ENCODE peak calls at places on chromosomes 7 and 10, in nine cellular contexts. One of them, this sample, is unnamed.

GRCh38 chr7:78039791-78040776 is 241.5 kb downstream of the PHTF2 start:
- DNase-seq in psoas muscle: peak; percentile 23
- DNase-seq in stimulated activated CD4-positive, alpha-beta T cell treated with anti-CD3 and anti-CD28 coated beads, Interleukin-15, amount 100 ng/mL, for 1 hour: peak; percentile 26
- DNase-seq in HTR-8/SVneo: no peak
- DNase-seq in heart left ventricle: peak; percentile 33
- DNase-seq in neural crest cell: no peak
- DNase-seq in GM23338: peak; percentile 83
- DNase-seq in mammary epithelial cell: no peak
- DNase-seq in germinal center: peak; percentile 59
- DNase-seq in this sample: peak; percentile 47

GRCh38 chr10:131812012-131812403 is 88.8 kb upstream of the PPP2R2D start:
- DNase-seq in heart left ventricle: no peak
- DNase-seq in psoas muscle: no peak
- DNase-seq in GM23338: no peak
- DNase-seq in HTR-8/SVneo: no peak
- DNase-seq in germinal center: no peak
- DNase-seq in neural crest cell: no peak
- DNase-seq in stimulated activated CD4-positive, alpha-beta T cell treated with anti-CD3 and anti-CD28 coated beads, Interleukin-15, amount 100 ng/mL, for 1 hour: no peak
- DNase-seq in mammary epithelial cell: no peak
- DNase-seq in this sample: no peak

GRCh38 chr7:104971290-104972071 is 42.5 kb upstream of the KMT2E start:
- DNase-seq in neural crest cell: no peak
- DNase-seq in heart left ventricle: no peak
- DNase-seq in GM23338: no peak
- DNase-seq in mammary epithelial cell: peak; percentile 72
- DNase-seq in germinal center: no peak
- DNase-seq in stimulated activated CD4-positive, alpha-beta T cell treated with anti-CD3 and anti-CD28 coated beads, Interleukin-15, amount 100 ng/mL, for 1 hour: no peak
- DNase-seq in HTR-8/SVneo: no peak
- DNase-seq in psoas muscle: no peak
- DNase-seq in this sample: no peak

GRCh38 chr10:44647877-44648542 is 263.1 kb upstream of the CXCL12 start:
- DNase-seq in GM23338: no peak
- DNase-seq in germinal center: no peak
- DNase-seq in heart left ventricle: peak; percentile 55
- DNase-seq in stimulated activated CD4-positive, alpha-beta T cell treated with anti-CD3 and anti-CD28 coated beads, Interleukin-15, amount 100 ng/mL, for 1 hour: no peak
- DNase-seq in mammary epithelial cell: peak; percentile 35
- DNase-seq in neural crest cell: no peak
- DNase-seq in psoas muscle: peak; percentile 21
- DNase-seq in HTR-8/SVneo: no peak
- DNase-seq in this sample: peak; percentile 57

GRCh38 chr10:89085153-89085552 is 94.6 kb downstream of the FAS start:
- DNase-seq in mammary epithelial cell: no peak
- DNase-seq in neural crest cell: no peak
- DNase-seq in germinal center: no peak
- DNase-seq in HTR-8/SVneo: no peak
- DNase-seq in heart left ventricle: no peak
- DNase-seq in psoas muscle: no peak
- DNase-seq in GM23338: no peak
- DNase-seq in stimulated activated CD4-positive, alpha-beta T cell treated with anti-CD3 and anti-CD28 coated beads, Interleukin-15, amount 100 ng/mL, for 1 hour: no peak
- DNase-seq in this sample: no peak

GRCh38 chr10:132866601-132867381 is 75.6 kb downstream of the CFAP46 start:
- DNase-seq in psoas muscle: no peak
- DNase-seq in mammary epithelial cell: no peak
- DNase-seq in heart left ventricle: peak; percentile 16
- DNase-seq in HTR-8/SVneo: no peak
- DNase-seq in GM23338: no peak
- DNase-seq in neural crest cell: no peak
- DNase-seq in stimulated activated CD4-positive, alpha-beta T cell treated with anti-CD3 and anti-CD28 coated beads, Interleukin-15, amount 100 ng/mL, for 1 hour: no peak
- DNase-seq in germinal center: no peak
- DNase-seq in this sample: peak; percentile 27

GRCh38 chr10:3757638-3758490 is 27.1 kb downstream of the KLF6 start:
- DNase-seq in stimulated activated CD4-positive, alpha-beta T cell treated with anti-CD3 and anti-CD28 coated beads, Interleukin-15, amount 100 ng/mL, for 1 hour: no peak
- DNase-seq in mammary epithelial cell: peak; percentile 96
- DNase-seq in GM23338: no peak
- DNase-seq in heart left ventricle: no peak
- DNase-seq in neural crest cell: no peak
- DNase-seq in germinal center: no peak
- DNase-seq in HTR-8/SVneo: no peak
- DNase-seq in psoas muscle: no peak
- DNase-seq in this sample: no peak

GRCh38 chr10:59997807-59998525 is 91.6 kb upstream of the CCDC6 start:
- DNase-seq in neural crest cell: no peak
- DNase-seq in stimulated activated CD4-positive, alpha-beta T cell treated with anti-CD3 and anti-CD28 coated beads, Interleukin-15, amount 100 ng/mL, for 1 hour: no peak
- DNase-seq in mammary epithelial cell: no peak
- DNase-seq in heart left ventricle: no peak
- DNase-seq in HTR-8/SVneo: no peak
- DNase-seq in GM23338: no peak
- DNase-seq in germinal center: no peak
- DNase-seq in psoas muscle: no peak
- DNase-seq in this sample: no peak

GRCh38 chr7:151930695-151931094 is 25.6 kb upstream of the GALNTL5 start:
- DNase-seq in GM23338: peak; percentile 19
- DNase-seq in mammary epithelial cell: no peak
- DNase-seq in stimulated activated CD4-positive, alpha-beta T cell treated with anti-CD3 and anti-CD28 coated beads, Interleukin-15, amount 100 ng/mL, for 1 hour: no peak
- DNase-seq in HTR-8/SVneo: no peak
- DNase-seq in psoas muscle: no peak
- DNase-seq in heart left ventricle: no peak
- DNase-seq in neural crest cell: no peak
- DNase-seq in germinal center: no peak
- DNase-seq in this sample: no peak

GRCh38 chr10:68989317-68989990 is 851 bp downstream of the KIFBP start:
- DNase-seq in HTR-8/SVneo: no peak
- DNase-seq in neural crest cell: peak; percentile 16
- DNase-seq in mammary epithelial cell: no peak
- DNase-seq in germinal center: no peak
- DNase-seq in stimulated activated CD4-positive, alpha-beta T cell treated with anti-CD3 and anti-CD28 coated beads, Interleukin-15, amount 100 ng/mL, for 1 hour: no peak
- DNase-seq in heart left ventricle: no peak
- DNase-seq in GM23338: peak; percentile 12
- DNase-seq in psoas muscle: no peak
- DNase-seq in this sample: no peak

GRCh38 chr7:41219276-41219675 is 483.6 kb downstream of the INHBA start:
- DNase-seq in HTR-8/SVneo: peak; percentile 5
- DNase-seq in neural crest cell: no peak
- DNase-seq in germinal center: no peak
- DNase-seq in stimulated activated CD4-positive, alpha-beta T cell treated with anti-CD3 and anti-CD28 coated beads, Interleukin-15, amount 100 ng/mL, for 1 hour: no peak
- DNase-seq in mammary epithelial cell: peak; percentile 25
- DNase-seq in psoas muscle: no peak
- DNase-seq in heart left ventricle: no peak
- DNase-seq in GM23338: peak; percentile 80
- DNase-seq in this sample: no peak

GRCh38 chr7:97722386-97722785 is 9.5 kb upstream of the TAC1 start:
- DNase-seq in stimulated activated CD4-positive, alpha-beta T cell treated with anti-CD3 and anti-CD28 coated beads, Interleukin-15, amount 100 ng/mL, for 1 hour: no peak
- DNase-seq in heart left ventricle: no peak
- DNase-seq in neural crest cell: no peak
- DNase-seq in psoas muscle: no peak
- DNase-seq in HTR-8/SVneo: no peak
- DNase-seq in mammary epithelial cell: no peak
- DNase-seq in GM23338: no peak
- DNase-seq in germinal center: no peak
- DNase-seq in this sample: no peak

This sample was measured in Right ventricle myocardium superior.